ENCODE peak calls at places on chromosomes 7 and 10, in six cellular contexts. One of them, this sample, is unnamed.

GRCh38 chr7:22589641-22590141 is 89.7 kb upstream of the STEAP1B start:
- DNase-seq in endothelial cell: peak
- DNase-seq in fibroblast of villous mesenchyme: peak
- DNase-seq in cardiac septum: peak
- DNase-seq in NCI-H748 treated with DMSO at 0.1 percent for 48 hours: no peak
- DNase-seq in mucosa of gallbladder: peak
- DNase-seq in this sample: no peak

GRCh38 chr10:19638173-19638872 is 177.9 kb upstream of the PLXDC2 start:
- DNase-seq in mucosa of gallbladder: peak
- DNase-seq in fibroblast of villous mesenchyme: peak
- DNase-seq in cardiac septum: no peak
- DNase-seq in endothelial cell: no peak
- DNase-seq in NCI-H748 treated with DMSO at 0.1 percent for 48 hours: no peak
- DNase-seq in this sample: no peak

GRCh38 chr10:130207205-130207604 is 71.0 kb downstream of the GLRX3 start:
- DNase-seq in mucosa of gallbladder: no peak
- DNase-seq in cardiac septum: no peak
- DNase-seq in endothelial cell: no peak
- DNase-seq in NCI-H748 treated with DMSO at 0.1 percent for 48 hours: no peak
- DNase-seq in fibroblast of villous mesenchyme: no peak
- DNase-seq in this sample: no peak

GRCh38 chr10:77195101-77195500 is 442.5 kb downstream of the KCNMA1 start:
- DNase-seq in fibroblast of villous mesenchyme: peak
- DNase-seq in endothelial cell: no peak
- DNase-seq in mucosa of gallbladder: no peak
- DNase-seq in cardiac septum: no peak
- DNase-seq in NCI-H748 treated with DMSO at 0.1 percent for 48 hours: no peak
- DNase-seq in this sample: no peak

GRCh38 chr7:63900394-63901203 is 98.0 kb upstream of the ZNF722 start:
- DNase-seq in endothelial cell: no peak
- DNase-seq in cardiac septum: peak
- DNase-seq in NCI-H748 treated with DMSO at 0.1 percent for 48 hours: peak
- DNase-seq in fibroblast of villous mesenchyme: peak
- DNase-seq in mucosa of gallbladder: peak
- DNase-seq in this sample: peak

GRCh38 chr10:82668266-82668665 is 793.3 kb downstream of the NRG3 start:
- DNase-seq in NCI-H748 treated with DMSO at 0.1 percent for 48 hours: no peak
- DNase-seq in endothelial cell: no peak
- DNase-seq in cardiac septum: no peak
- DNase-seq in mucosa of gallbladder: no peak
- DNase-seq in fibroblast of villous mesenchyme: peak
- DNase-seq in this sample: no peak

GRCh38 chr7:129438839-129439640 is 4.8 kb downstream of the STRIP2 start:
- DNase-seq in endothelial cell: no peak
- DNase-seq in mucosa of gallbladder: no peak
- DNase-seq in cardiac septum: no peak
- DNase-seq in fibroblast of villous mesenchyme: peak
- DNase-seq in NCI-H748 treated with DMSO at 0.1 percent for 48 hours: no peak
- DNase-seq in this sample: no peak

GRCh38 chr7:32762894-32763293 is 128.7 kb downstream of the KBTBD2 start:
- DNase-seq in endothelial cell: peak
- DNase-seq in fibroblast of villous mesenchyme: no peak
- DNase-seq in mucosa of gallbladder: no peak
- DNase-seq in cardiac septum: no peak
- DNase-seq in NCI-H748 treated with DMSO at 0.1 percent for 48 hours: no peak
- DNase-seq in this sample: no peak

GRCh38 chr10:15796762-15797161 is 63.5 kb downstream of the MINDY3 start:
- DNase-seq in fibroblast of villous mesenchyme: no peak
- DNase-seq in mucosa of gallbladder: no peak
- DNase-seq in cardiac septum: no peak
- DNase-seq in NCI-H748 treated with DMSO at 0.1 percent for 48 hours: peak
- DNase-seq in endothelial cell: no peak
- DNase-seq in this sample: no peak

GRCh38 chr7:8085420-8085819 is 116.8 kb downstream of the GLCCI1 start:
- DNase-seq in fibroblast of villous mesenchyme: no peak
- DNase-seq in cardiac septum: no peak
- DNase-seq in NCI-H748 treated with DMSO at 0.1 percent for 48 hours: no peak
- DNase-seq in endothelial cell: no peak
- DNase-seq in mucosa of gallbladder: no peak
- DNase-seq in this sample: no peak

GRCh38 chr7:137337902-137338301 is 5.6 kb downstream of the PTN start:
- DNase-seq in endothelial cell: no peak
- DNase-seq in cardiac septum: no peak
- DNase-seq in NCI-H748 treated with DMSO at 0.1 percent for 48 hours: no peak
- DNase-seq in mucosa of gallbladder: no peak
- DNase-seq in fibroblast of villous mesenchyme: no peak
- DNase-seq in this sample: no peak

GRCh38 chr10:80274396-80275134 is 14.9 kb downstream of the MAT1A start:
- DNase-seq in mucosa of gallbladder: no peak
- DNase-seq in endothelial cell: no peak
- DNase-seq in cardiac septum: peak
- DNase-seq in NCI-H748 treated with DMSO at 0.1 percent for 48 hours: no peak
- DNase-seq in fibroblast of villous mesenchyme: no peak
- DNase-seq in this sample: no peak

GRCh38 chr10:123944661-123945060 is 53.1 kb upstream of the CPXM2 start:
- DNase-seq in mucosa of gallbladder: no peak
- DNase-seq in cardiac septum: no peak
- DNase-seq in fibroblast of villous mesenchyme: no peak
- DNase-seq in NCI-H748 treated with DMSO at 0.1 percent for 48 hours: no peak
- DNase-seq in endothelial cell: no peak
- DNase-seq in this sample: no peak

GRCh38 chr7:106346167-106346677 is 61.4 kb upstream of the NAMPT start:
- DNase-seq in cardiac septum: no peak
- DNase-seq in endothelial cell: no peak
- DNase-seq in fibroblast of villous mesenchyme: no peak
- DNase-seq in mucosa of gallbladder: no peak
- DNase-seq in NCI-H748 treated with DMSO at 0.1 percent for 48 hours: no peak
- DNase-seq in this sample: no peak